ENCODE peak calls at places on chromosomes 3 and 15, in ten cellular contexts. I is GM12865, S is astrocyte of the cerebellum, D is A549, V is breast epithelium, N is progenitor cell of endocrine pancreas, X is neural crest cell, P is endothelial cell, Q is B cell, B is H9. L is an unnamed sample.

GRCh38 chr3:105518806-105519418 is 152.2 kb downstream of the ALCAM start:
- DNase-seq in V (no peak), P (peak), I (peak), D (peak), N (peak), B (no peak), X (no peak), S (peak), Q (peak), L (no peak)

GRCh38 chr15:43168192-43169107 is 16.8 kb upstream of the CCNDBP1 start:
- DNase-seq in B (no peak), Q (no peak), V (no peak), D (no peak), P (no peak), S (peak), I (no peak), N (no peak), X (no peak), L (no peak)

GRCh38 chr3:98823791-98824190 is 60.7 kb downstream of the ST3GAL6 start:
- DNase-seq in B (no peak), I (no peak), P (no peak), Q (no peak), V (no peak), D (no peak), X (no peak), N (no peak), S (no peak), L (no peak)

GRCh38 chr3:191246628-191247027 is 47.6 kb downstream of the OSTN start:
- DNase-seq in S (no peak), X (no peak), N (no peak), I (no peak), D (peak), B (no peak), Q (no peak), V (no peak), P (no peak), L (no peak)

GRCh38 chr15:89768071-89768500 is 8.0 kb upstream of the MESP2 start:
- DNase-seq in B (no peak), P (no peak), Q (no peak), V (no peak), D (no peak), I (no peak), S (no peak), X (no peak), N (no peak), L (peak)

GRCh38 chr3:24235121-24235520 is 259.5 kb downstream of the THRB start:
- DNase-seq in N (no peak), B (no peak), Q (no peak), S (no peak), P (no peak), D (no peak), X (no peak), V (no peak), I (peak), L (no peak)

GRCh38 chr3:6737223-6737994 is 123.5 kb upstream of the GRM7 start:
- DNase-seq in Q (no peak), D (no peak), X (no peak), I (peak), S (no peak), V (no peak), N (no peak), B (no peak), P (no peak), L (no peak)

GRCh38 chr15:51781506-51781905 is 30.1 kb downstream of the TMOD2 start:
- DNase-seq in Q (no peak), V (no peak), D (no peak), P (no peak), S (no peak), I (no peak), N (no peak), B (no peak), X (no peak), L (no peak)

GRCh38 chr3:61914277-61914676 is 352.9 kb downstream of the PTPRG start:
- DNase-seq in P (no peak), X (no peak), N (no peak), Q (no peak), I (no peak), D (no peak), B (no peak), V (no peak), S (no peak), L (no peak)

GRCh38 chr15:83943849-83944404 is 290.0 kb downstream of the ADAMTSL3 start:
- DNase-seq in V (no peak), I (no peak), B (no peak), Q (no peak), S (no peak), N (no peak), D (no peak), P (no peak), X (no peak), L (no peak)

GRCh38 chr3:48592519-48593087 is 2.5 kb downstream of the COL7A1 start:
- DNase-seq in X (no peak), V (no peak), D (no peak), Q (no peak), N (no peak), P (no peak), S (no peak), I (no peak), B (no peak), L (no peak)

GRCh38 chr3:62051506-62051905 is 321.8 kb downstream of the FEZF2 start:
- DNase-seq in B (no peak), X (no peak), P (peak), Q (no peak), D (no peak), V (no peak), S (peak), N (no peak), I (no peak), L (no peak)

GRCh38 chr3:64827391-64827790 is 139.6 kb upstream of the ADAMTS9 start:
- DNase-seq in Q (no peak), P (no peak), S (no peak), V (no peak), I (no peak), B (no peak), N (no peak), D (no peak), X (no peak), L (no peak)

GRCh38 chr3:40996382-40996781 is 202.9 kb upstream of the CTNNB1 start:
- DNase-seq in X (no peak), I (no peak), B (peak), Q (no peak), P (no peak), V (no peak), N (no peak), S (no peak), D (no peak), L (no peak)

GRCh38 chr3:42022355-42022754 is 60.5 kb upstream of the ULK4 start:
- DNase-seq in N (no peak), P (no peak), D (no peak), B (no peak), X (no peak), V (no peak), S (no peak), Q (no peak), I (no peak), L (no peak)

GRCh38 chr3:187015903-187016638 is 85.7 kb downstream of the ST6GAL1 start:
- DNase-seq in V (no peak), P (no peak), Q (peak), X (no peak), D (no peak), S (no peak), I (peak), B (no peak), N (no peak), L (no peak)

GRCh38 chr3:53102601-53103147 is 27.6 kb downstream of the RFT1 start:
- DNase-seq in B (no peak), I (peak), S (no peak), P (no peak), Q (no peak), X (no peak), N (no peak), V (no peak), D (no peak), L (no peak)

GRCh38 chr3:58411036-58411435 is 22.6 kb downstream of the PDHB start:
- DNase-seq in S (no peak), P (no peak), V (no peak), B (no peak), Q (no peak), X (no peak), I (no peak), N (no peak), D (no peak), L (no peak)

GRCh38 chr3:65672876-65673815 is 365.6 kb downstream of the MAGI1 start:
- DNase-seq in P (peak), B (peak), N (peak), V (no peak), Q (no peak), S (peak), I (peak), D (peak), X (peak), L (no peak)

DNA sequence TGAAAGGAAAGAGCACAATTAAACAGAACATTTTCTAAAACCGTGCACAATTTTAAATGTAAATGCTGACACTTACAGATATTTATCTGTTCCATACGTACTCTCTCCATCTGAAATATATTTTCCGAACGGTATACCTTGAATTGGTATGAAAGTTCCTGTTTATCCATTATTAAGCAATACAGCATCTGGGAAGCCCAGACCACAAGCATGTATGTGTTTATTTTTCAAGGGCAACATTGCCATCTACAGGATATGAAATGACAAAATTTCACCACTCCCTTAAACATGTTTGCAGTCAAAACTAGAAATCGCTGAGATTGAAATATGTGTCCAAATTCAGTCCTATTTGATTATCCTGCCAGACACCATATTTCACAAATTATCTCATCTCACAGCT is 533.5 kb downstream of the TBL1XR1 start:
- DNase-seq in D (peak), X (no peak), S (peak), I (peak), V (no peak), B (no peak), Q (no peak), P (no peak), N (no peak), L (no peak)
- TF ChIP-seq CTCF in D (peak), X (peak), S (peak), I (no peak), V (peak), B (peak), Q (no peak), P (peak), N (peak), L (peak)

GRCh38 chr3:80606073-80606472 is 838.3 kb upstream of the ROBO1 start:
- DNase-seq in X (no peak), B (no peak), Q (no peak), P (no peak), V (no peak), S (no peak), N (no peak), D (no peak), I (no peak), L (no peak)
- TF ChIP-seq CTCF in X (peak), B (peak), Q (no peak), P (no peak), V (no peak), S (no peak), N (peak), D (no peak), I (no peak), L (no peak)

GRCh38 chr3:29850641-29851040 is 569.8 kb downstream of the RBMS3 start:
- DNase-seq in S (no peak), B (peak), N (no peak), Q (no peak), X (no peak), P (no peak), D (no peak), V (no peak), I (no peak), L (no peak)
- TF ChIP-seq CTCF in S (no peak), B (peak), N (no peak), Q (no peak), X (no peak), P (no peak), D (no peak), V (no peak), I (no peak), L (no peak)

GRCh38 chr15:34724486-34724885 is 30.3 kb downstream of the GJD2 start:
- DNase-seq in B (no peak), S (no peak), N (no peak), D (no peak), I (no peak), X (no peak), Q (no peak), V (no peak), P (no peak), L (no peak)

GRCh38 chr15:34719051-34719882 is 35.5 kb downstream of the GJD2 start:
- DNase-seq in S (no peak), V (no peak), Q (no peak), X (no peak), B (no peak), D (no peak), I (no peak), N (no peak), P (no peak), L (no peak)

GRCh38 chr15:34721157-34721801 is 33.5 kb downstream of the GJD2 start:
- DNase-seq in N (no peak), D (no peak), P (no peak), B (no peak), V (no peak), I (no peak), Q (no peak), X (no peak), S (no peak), L (no peak)

GRCh38 chr15:34719883-34720148 is 35.0 kb downstream of the GJD2 start:
- DNase-seq in N (no peak), Q (no peak), D (no peak), P (no peak), X (no peak), B (no peak), S (no peak), I (no peak), V (no peak), L (no peak)

GRCh38 chr15:34721802-34722795 is 32.7 kb downstream of the GJD2 start:
- DNase-seq in V (no peak), P (peak), N (no peak), Q (no peak), D (peak), S (no peak), B (peak), X (peak), I (peak), L (peak)
- TF ChIP-seq CTCF in V (no peak), P (no peak), N (no peak), Q (no peak), D (no peak), S (no peak), B (no peak), X (no peak), I (no peak), L (peak)

GRCh38 chr15:45635191-45635638 is 386 bp downstream of the SQOR start:
- DNase-seq in Q (peak), B (peak), V (peak), X (peak), S (no peak), D (peak), N (peak), I (peak), P (peak), L (peak)
- TF ChIP-seq CTCF in Q (peak), B (peak), V (peak), X (peak), S (peak), D (peak), N (peak), I (peak), P (peak), L (peak)

GRCh38 chr3:129988429-129988828 is 13.9 kb downstream of the TRH start:
- DNase-seq in P (no peak), X (no peak), N (no peak), S (no peak), Q (no peak), D (no peak), V (no peak), I (no peak), B (no peak), L (no peak)

GRCh38 chr3:129996073-129996472 is 21.6 kb downstream of the TRH start:
- DNase-seq in N (no peak), B (no peak), I (no peak), P (no peak), Q (no peak), V (no peak), X (no peak), D (no peak), S (no peak), L (no peak)

GRCh38 chr3:129989391-129989790 is 14.9 kb downstream of the TRH start:
- DNase-seq in Q (no peak), P (no peak), B (no peak), D (no peak), S (no peak), V (no peak), N (no peak), X (no peak), I (no peak), L (no peak)

GRCh38 chr3:129994883-129995559 is 20.5 kb downstream of the TRH start:
- DNase-seq in I (no peak), N (no peak), V (no peak), X (no peak), S (no peak), Q (no peak), D (no peak), P (no peak), B (no peak), L (no peak)

GRCh38 chr3:129992781-129993180 is 18.3 kb downstream of the TRH start:
- DNase-seq in S (no peak), D (peak), B (peak), P (peak), X (no peak), I (no peak), N (no peak), V (no peak), Q (no peak), L (no peak)
- TF ChIP-seq CTCF in S (peak), D (peak), B (peak), P (peak), X (peak), I (peak), N (peak), V (no peak), Q (no peak), L (no peak)

DNA sequence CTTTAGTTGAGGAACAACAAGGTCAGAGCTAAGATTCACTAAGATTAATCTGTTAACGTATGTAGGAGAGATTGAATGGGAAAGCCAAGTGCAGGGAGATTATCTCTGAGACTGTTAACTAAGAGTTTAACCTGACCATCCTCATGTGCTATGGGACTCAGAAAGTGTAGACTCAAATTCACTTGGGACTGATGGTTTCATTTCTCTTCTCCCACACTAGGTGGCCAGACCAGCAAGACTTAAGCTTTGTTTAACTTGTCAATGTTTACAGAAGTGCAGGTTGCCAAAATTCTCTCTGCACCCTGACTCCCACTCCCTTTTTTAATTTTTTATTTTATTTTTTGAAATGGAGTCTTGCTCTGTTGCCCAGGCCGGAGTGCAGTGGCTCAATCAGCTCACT is 6.3 kb upstream of the HEXA start:
- DNase-seq in S (no peak), I (peak), N (no peak), V (no peak), B (no peak), Q (no peak), X (no peak), P (no peak), D (no peak), L (no peak)
- TF ChIP-seq CTCF in S (peak), I (peak), N (peak), V (peak), B (peak), Q (peak), X (peak), P (peak), D (peak), L (no peak)

DNA sequence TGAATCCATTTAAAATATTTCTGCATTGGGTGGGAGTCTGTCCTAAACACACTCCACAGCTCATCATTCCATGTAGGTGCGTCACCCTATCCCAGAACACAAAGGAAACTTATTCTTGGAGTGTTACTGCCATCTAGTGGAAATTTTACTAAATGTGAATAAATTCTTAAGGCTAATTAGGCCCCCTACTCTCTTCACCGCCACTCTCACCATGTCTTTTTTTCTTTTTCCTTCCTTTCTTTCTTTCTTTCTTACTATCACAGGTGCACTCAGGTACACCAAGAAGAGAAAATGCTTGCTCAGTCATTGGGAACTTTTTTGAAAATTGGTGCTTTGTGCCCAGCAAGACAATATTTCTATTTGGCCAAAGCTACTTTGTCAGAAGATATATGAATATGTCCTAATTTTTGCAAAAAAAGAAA is 26.4 kb upstream of the ATP8B4 start:
- DNase-seq in B (no peak), S (peak), I (peak), Q (peak), P (no peak), N (no peak), V (no peak), X (no peak), D (peak), L (no peak)
- TF ChIP-seq CTCF in B (peak), S (peak), I (peak), Q (peak), P (peak), N (peak), V (peak), X (peak), D (peak), L (peak)

GRCh38 chr15:29696950-29697738 is 125.1 kb downstream of the TJP1 start:
- DNase-seq in B (no peak), N (no peak), S (no peak), I (no peak), V (no peak), Q (no peak), P (no peak), D (no peak), X (no peak), L (no peak)
- TF ChIP-seq CTCF in B (no peak), N (no peak), S (no peak), I (no peak), V (no peak), Q (no peak), P (no peak), D (no peak), X (no peak), L (no peak)

DNA sequence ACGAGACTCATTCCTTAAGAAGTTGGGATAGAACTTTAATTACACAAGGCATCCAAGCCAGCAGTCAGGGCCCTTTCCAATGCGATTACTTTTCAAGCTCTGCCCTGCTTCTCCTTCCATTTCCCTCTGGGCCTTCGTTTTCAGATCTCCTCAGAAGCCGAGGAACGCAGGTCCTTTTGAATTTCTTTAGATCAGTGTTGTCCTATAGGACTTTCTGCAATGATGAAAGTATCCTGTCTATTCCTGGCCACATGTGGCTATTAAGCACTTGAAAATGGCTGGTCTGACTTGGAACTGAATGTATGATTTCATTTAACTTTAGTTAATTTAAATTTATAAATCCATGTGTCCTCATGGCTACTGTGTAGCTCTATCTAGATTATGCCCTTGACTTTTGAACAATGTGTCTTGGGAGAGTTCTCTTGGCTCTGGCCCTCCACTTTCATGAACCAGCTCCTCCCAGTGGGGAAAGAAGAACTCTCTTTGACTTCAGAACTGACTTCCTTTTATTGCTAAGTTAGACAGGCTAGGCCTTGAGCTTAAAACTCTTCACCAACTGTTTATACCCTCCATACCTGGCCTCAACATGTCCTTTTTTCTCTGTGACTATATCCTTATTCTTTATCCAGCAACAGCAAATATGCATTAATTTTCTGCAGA is 22.7 kb downstream of the TGFBR2 start:
- DNase-seq in D (no peak), X (no peak), V (no peak), P (no peak), Q (peak), B (no peak), S (no peak), I (no peak), N (no peak), L (no peak)
- TF ChIP-seq CTCF in D (no peak), X (no peak), V (no peak), P (no peak), Q (peak), B (peak), S (peak), I (no peak), N (no peak), L (no peak)